ENCODE peak calls at places on chromosomes 5 and 9, in five cellular contexts. F, E, K, G and L are unnamed samples.

GRCh38 chr9:135787317-135787716 is 85.3 kb downstream of the KCNT1 start:
- DNase-seq in G (no peak), E (no peak), K (no peak), F (no peak), L (no peak)

GRCh38 chr9:36328798-36329411 is 70.7 kb upstream of the GNE start:
- DNase-seq in G (peak; percentile 79), F (peak; percentile 82), E (peak; percentile 43), K (no peak), L (peak; percentile 64)

GRCh38 chr5:41695920-41696582 is 174.2 kb downstream of the OXCT1 start:
- DNase-seq in K (no peak), G (peak; percentile 45), F (peak; percentile 17), E (no peak), L (no peak)

GRCh38 chr5:39933061-39933460 is 508.3 kb upstream of the DAB2 start:
- DNase-seq in K (no peak), E (no peak), G (no peak), F (no peak), L (no peak)

GRCh38 chr5:88674262-88675158 is 208.5 kb downstream of the MEF2C start:
- DNase-seq in E (no peak), F (no peak), K (peak; percentile 66), G (peak; percentile 92), L (no peak)

GRCh38 chr9:129863059-129863690 is 27.9 kb downstream of the USP20 start:
- DNase-seq in E (no peak), G (no peak), F (peak; percentile 48), K (no peak), L (no peak)

GRCh38 chr5:62689599-62690368 is 111.2 kb downstream of the LRRC70 start:
- DNase-seq in E (no peak), G (peak; percentile 14), K (no peak), F (no peak), L (no peak)

GRCh38 chr9:6904366-6904765 is 146.6 kb downstream of the KDM4C start:
- DNase-seq in G (no peak), E (no peak), F (no peak), K (no peak), L (no peak)

GRCh38 chr9:133127340-133127981 is 6.4 kb upstream of the RALGDS start:
- DNase-seq in F (peak; percentile 58), E (no peak), K (peak; percentile 86), G (no peak), L (no peak)

GRCh38 chr5:141965071-141965470 is 3.8 kb upstream of the RNF14 start:
- DNase-seq in E (no peak), G (no peak), K (no peak), F (peak; percentile 10), L (no peak)

GRCh38 chr9:14704281-14704680 is 11.0 kb upstream of the ZDHHC21 start:
- DNase-seq in E (no peak), K (no peak), G (no peak), F (no peak), L (no peak)

GRCh38 chr9:126615251-126615790 is 1.6 kb downstream of the LMX1B start:
- DNase-seq in E (no peak), G (peak; percentile 20), K (peak; percentile 66), F (no peak), L (no peak)

GRCh38 chr5:107665036-107665435 is 5.7 kb downstream of the EFNA5 start:
- DNase-seq in F (no peak), K (no peak), G (no peak), E (no peak), L (no peak)
- TF ChIP-seq CTCF in F (no peak), K (no peak), G (no peak), E (no peak), L (no peak)

GRCh38 chr5:171155621-171156020 is 153.4 kb upstream of the TLX3 start:
- DNase-seq in E (no peak), K (no peak), F (peak; percentile 36), G (no peak), L (no peak)

GRCh38 chr5:171157233-171157632 is 151.8 kb upstream of the TLX3 start:
- DNase-seq in K (no peak), G (no peak), E (no peak), F (no peak), L (no peak)

GRCh38 chr5:171149772-171150171 is 159.3 kb upstream of the TLX3 start:
- DNase-seq in G (peak; percentile 0), E (no peak), K (no peak), F (no peak), L (no peak)

GRCh38 chr5:171149333-171149732 is 159.7 kb upstream of the TLX3 start:
- DNase-seq in F (no peak), K (no peak), G (peak; percentile 19), E (no peak), L (no peak)

DNA sequence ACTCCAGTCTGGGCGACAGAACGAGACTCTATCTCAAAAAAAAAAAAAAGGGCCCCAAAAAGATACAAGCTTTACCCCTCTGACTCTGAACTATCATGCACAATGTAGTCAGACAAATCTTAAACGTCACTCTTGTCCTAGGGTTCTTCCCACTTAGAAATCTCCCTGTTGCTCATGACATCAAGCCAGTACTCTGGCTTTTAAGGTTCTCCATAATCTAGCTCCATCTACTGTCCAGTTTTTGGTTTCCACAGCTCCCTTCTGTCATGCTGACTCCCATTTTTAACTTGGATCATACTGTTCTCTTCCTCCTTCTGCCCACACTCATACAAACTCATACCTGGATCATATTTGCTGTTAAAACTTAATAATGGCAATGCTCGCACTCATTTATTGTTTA is 156.7 kb upstream of the TLX3 start:
- DNase-seq in F (peak; percentile 51), G (no peak), E (no peak), K (no peak), L (no peak)
- TF ChIP-seq CTCF in F (peak; percentile 43), G (no peak), E (no peak), K (no peak), L (peak; percentile 45)

GRCh38 chr9:19313573-19313972 is 66.5 kb downstream of the RPS6 start:
- DNase-seq in K (no peak), G (no peak), E (no peak), F (no peak), L (no peak)
- TF ChIP-seq CTCF in K (no peak), G (no peak), E (no peak), F (no peak), L (no peak)

DNA sequence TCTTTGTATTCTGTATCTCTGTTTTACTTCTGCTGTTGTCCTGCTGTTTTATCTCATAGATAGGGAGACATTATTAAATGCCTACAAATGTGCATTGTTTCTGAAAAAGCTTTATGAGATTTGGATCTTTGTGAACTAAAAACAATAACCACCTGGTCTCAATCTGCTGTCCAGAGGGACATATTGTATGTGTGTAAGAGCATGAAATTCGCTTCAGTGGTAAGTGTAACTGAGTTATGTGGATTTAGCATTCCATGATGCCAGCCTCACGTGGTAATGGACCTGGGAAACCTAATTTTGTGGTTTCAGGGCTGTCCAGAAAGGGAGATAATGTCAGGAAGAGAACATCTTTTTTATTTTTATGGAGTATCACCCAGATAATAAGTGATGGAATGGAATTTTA is 119.3 kb downstream of the GDNF start:
- DNase-seq in F (no peak), E (no peak), G (no peak), K (no peak), L (no peak)
- TF ChIP-seq CTCF in F (no peak), E (no peak), G (no peak), K (no peak), L (no peak)

DNA sequence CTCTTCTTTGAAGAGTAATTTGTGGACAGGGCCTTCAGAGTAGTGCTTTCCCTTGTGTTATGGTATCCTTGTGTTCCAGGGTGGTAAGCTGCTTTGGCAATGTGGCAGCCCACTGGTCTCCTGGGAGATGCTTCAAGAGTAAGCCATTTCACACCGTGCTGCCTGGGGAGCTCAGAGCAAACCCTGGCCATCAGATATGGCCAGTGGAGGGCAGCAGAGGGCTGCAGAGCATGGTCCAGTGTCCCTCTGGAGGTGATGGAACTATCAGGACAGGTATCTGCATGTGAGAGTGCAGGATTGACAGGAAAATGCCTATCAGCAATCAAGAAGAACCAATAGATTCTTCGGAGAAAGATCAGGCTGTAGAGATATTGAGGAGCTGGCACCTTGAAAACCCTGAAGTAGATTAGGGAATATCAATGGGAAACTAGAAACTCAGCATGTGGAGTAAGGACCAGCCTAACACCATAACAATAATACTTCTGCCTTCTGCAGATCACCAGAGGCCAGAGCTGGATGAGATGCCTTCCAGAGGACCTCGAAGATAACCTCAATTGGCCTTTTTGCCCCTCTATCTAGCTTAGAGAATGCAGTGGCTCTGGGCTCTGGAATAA is 90.8 kb downstream of the PLPPR1 start:
- DNase-seq in F (peak; percentile 15), G (peak; percentile 63), E (no peak), K (peak; percentile 74), L (no peak)
- TF ChIP-seq CTCF in F (peak; percentile 69), G (peak; percentile 88), E (peak; percentile 21), K (peak; percentile 64), L (peak; percentile 37)

GRCh38 chr5:33375900-33376299 is 64.9 kb upstream of the TARS1 start:
- DNase-seq in K (no peak), E (no peak), G (no peak), F (no peak), L (no peak)

GRCh38 chr5:33381243-33381642 is 59.5 kb upstream of the TARS1 start:
- DNase-seq in G (no peak), F (no peak), E (no peak), K (no peak), L (no peak)

GRCh38 chr5:33379757-33380156 is 61.0 kb upstream of the TARS1 start:
- DNase-seq in E (no peak), F (peak; percentile 74), K (no peak), G (peak; percentile 37), L (no peak)
- TF ChIP-seq CTCF in E (peak; percentile 16), F (peak; percentile 75), K (peak; percentile 47), G (peak; percentile 46), L (peak; percentile 50)

GRCh38 chr5:91103353-91104061 is 279.6 kb downstream of the ARRDC3 start:
- DNase-seq in G (no peak), F (peak; percentile 69), K (no peak), E (no peak), L (no peak)

GRCh38 chr5:91104062-91104448 is 279.1 kb downstream of the ARRDC3 start:
- DNase-seq in F (no peak), K (no peak), G (no peak), E (no peak), L (no peak)

GRCh38 chr5:91098581-91098980 is 284.5 kb downstream of the ARRDC3 start:
- DNase-seq in K (no peak), E (no peak), F (no peak), G (no peak), L (no peak)

GRCh38 chr5:91095786-91096380 is 287.2 kb downstream of the ARRDC3 start:
- DNase-seq in F (no peak), E (no peak), K (no peak), G (no peak), L (no peak)

DNA sequence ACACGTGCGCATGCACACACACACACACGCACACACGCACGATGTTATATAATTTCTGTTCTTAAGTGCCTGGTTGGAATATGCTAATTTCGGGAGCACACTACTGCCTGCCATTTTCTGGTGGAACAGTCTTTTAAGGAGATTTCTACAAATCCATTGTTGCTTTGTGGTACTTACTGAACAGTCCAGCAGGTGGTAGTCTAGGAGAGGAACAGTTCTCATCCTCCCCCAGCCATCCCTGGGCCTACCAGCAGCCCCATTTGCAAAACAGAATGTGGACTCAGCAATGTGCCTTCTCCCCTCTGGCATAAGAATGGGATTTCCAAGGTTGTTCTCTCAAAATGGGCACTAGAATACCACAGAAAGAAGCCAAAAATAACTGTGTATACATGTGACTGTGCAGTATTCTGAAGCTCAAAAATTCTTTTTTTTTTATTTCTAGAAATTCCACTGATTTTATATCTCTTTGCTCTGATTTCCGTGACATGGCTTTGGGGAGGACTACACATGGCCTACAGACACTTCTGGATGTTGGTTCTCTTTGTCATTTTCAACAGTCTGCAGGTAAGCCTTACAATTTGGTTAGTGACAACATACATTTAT is 281.2 kb downstream of the ARRDC3 start:
- DNase-seq in K (peak; percentile 75), F (peak; percentile 86), G (peak; percentile 78), E (peak; percentile 44), L (peak; percentile 73)
- TF ChIP-seq CTCF in K (peak; percentile 75), F (peak; percentile 89), G (peak; percentile 71), E (peak; percentile 67), L (peak; percentile 83)

GRCh38 chr5:58871648-58872242 is 288.9 kb downstream of the RAB3C start:
- DNase-seq in K (no peak), F (peak; percentile 52), G (peak; percentile 39), E (no peak), L (no peak)
- TF ChIP-seq CTCF in K (peak; percentile 68), F (peak; percentile 62), G (peak; percentile 57), E (peak; percentile 87), L (peak; percentile 72)